ENCODE peak calls at places on chromosomes 1 and 21, in eight cellular contexts. Q, C, J, P, O, R, V and N are unnamed samples.

GRCh38 chr1:174659823-174660222 is 212.1 kb downstream of the GPR52 start:
- DNase-seq in P (no peak), C (peak), Q (peak), O (no peak), V (peak), J (no peak), R (peak), N (no peak)

GRCh38 chr1:160108888-160109662 is 6.5 kb upstream of the ATP1A2 start:
- DNase-seq in O (no peak), Q (peak), C (peak), J (no peak), P (no peak), R (no peak), V (peak), N (peak)

GRCh38 chr21:41442496-41443186 is 16.6 kb downstream of the MX1 start:
- DNase-seq in C (no peak), P (no peak), R (no peak), V (peak), J (no peak), O (no peak), Q (no peak), N (no peak)

GRCh38 chr1:245245021-245245667 is 90.4 kb downstream of the KIF26B start:
- DNase-seq in Q (no peak), V (no peak), C (no peak), J (no peak), O (no peak), P (peak), R (no peak), N (no peak)

GRCh38 chr1:151902858-151903257 is 6.5 kb downstream of the THEM4 start:
- DNase-seq in J (no peak), R (no peak), P (no peak), V (no peak), C (no peak), Q (no peak), O (no peak), N (no peak)

GRCh38 chr1:55143686-55144085 is 71.5 kb downstream of the USP24 start:
- DNase-seq in C (no peak), Q (no peak), P (no peak), O (no peak), V (no peak), R (no peak), J (no peak), N (peak)

GRCh38 chr1:154764181-154764580 is 105.9 kb downstream of the KCNN3 start:
- DNase-seq in P (no peak), O (no peak), C (no peak), R (no peak), V (no peak), J (no peak), Q (no peak), N (no peak)

GRCh38 chr21:36481639-36482038 is 1.7 kb upstream of the CLDN14 start:
- DNase-seq in O (no peak), R (no peak), C (no peak), J (no peak), V (no peak), Q (no peak), P (no peak), N (no peak)